ENCODE peak calls at places on chromosome 6, in four cellular contexts. I is stomach, V is GM13977, F is ovary. X is an unnamed sample.

GRCh38 chr6:167276772-167277533 is 14.2 kb upstream of the UNC93A start:
- DNase-seq in F (no peak), I (peak; percentile 18), V (no peak), X (no peak)

GRCh38 chr6:35230950-35231349 is 17.2 kb downstream of the SCUBE3 start:
- DNase-seq in V (no peak), I (peak; percentile 30), F (peak; percentile 38), X (no peak)

GRCh38 chr6:159110013-159110412 is 59.2 kb upstream of the FNDC1 start:
- DNase-seq in I (peak; percentile 31), F (no peak), V (no peak), X (peak; percentile 37)

GRCh38 chr6:119172813-119173212 is 94.3 kb upstream of the FAM184A start:
- DNase-seq in I (no peak), F (no peak), V (no peak), X (no peak)

GRCh38 chr6:72547020-72547419 is 74.8 kb upstream of the KCNQ5 start:
- DNase-seq in I (no peak), F (no peak), V (no peak), X (no peak)

GRCh38 chr6:35469711-35470662 is 1.8 kb downstream of the RPL10A start:
- DNase-seq in V (no peak), F (no peak), I (peak; percentile 39), X (no peak)

GRCh38 chr6:46042355-46042999 is 26.8 kb upstream of the CLIC5 start:
- DNase-seq in F (no peak), I (no peak), V (peak; percentile 39), X (no peak)

GRCh38 chr6:169702640-169703246 is 817 bp downstream of the C6orf120 start:
- DNase-seq in V (no peak), F (no peak), I (peak; percentile 34), X (no peak)

GRCh38 chr6:141203902-141204575 is 928.7 kb upstream of the GJE1 start:
- DNase-seq in V (no peak), I (no peak), F (no peak), X (no peak)

GRCh38 chr6:140107216-140107615 is 732.8 kb upstream of the CITED2 start:
- DNase-seq in I (no peak), V (no peak), F (no peak), X (no peak)

GRCh38 chr6:140101367-140101766 is 726.9 kb upstream of the CITED2 start:
- DNase-seq in V (no peak), I (no peak), F (no peak), X (no peak)

GRCh38 chr6:140101818-140102217 is 727.4 kb upstream of the CITED2 start:
- DNase-seq in F (no peak), I (no peak), V (no peak), X (no peak)

DNA sequence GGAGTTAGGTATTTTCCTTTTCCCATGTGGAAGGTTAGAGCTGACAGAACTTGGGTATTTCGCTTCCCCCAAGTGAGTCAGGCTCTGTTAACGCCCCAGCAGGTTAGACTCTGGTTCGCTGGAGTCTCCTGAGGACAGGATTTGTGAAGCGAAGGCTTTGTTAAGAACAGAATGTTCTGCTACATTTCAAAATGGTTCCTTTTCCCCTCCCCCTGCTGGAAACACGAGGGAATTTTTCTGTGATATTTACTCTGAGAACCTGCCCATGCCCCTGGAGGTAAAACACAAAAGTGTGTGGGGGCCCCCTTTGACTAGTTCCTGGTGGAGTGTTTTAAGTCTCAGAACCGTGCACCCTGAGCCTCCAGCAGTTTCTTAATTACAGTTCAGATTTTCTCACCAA is 731.4 kb upstream of the CITED2 start:
- DNase-seq in F (no peak), I (no peak), V (no peak), X (no peak)
- TF ChIP-seq CTCF in F (no peak), I (no peak), V (no peak), X (peak; percentile 74)

DNA sequence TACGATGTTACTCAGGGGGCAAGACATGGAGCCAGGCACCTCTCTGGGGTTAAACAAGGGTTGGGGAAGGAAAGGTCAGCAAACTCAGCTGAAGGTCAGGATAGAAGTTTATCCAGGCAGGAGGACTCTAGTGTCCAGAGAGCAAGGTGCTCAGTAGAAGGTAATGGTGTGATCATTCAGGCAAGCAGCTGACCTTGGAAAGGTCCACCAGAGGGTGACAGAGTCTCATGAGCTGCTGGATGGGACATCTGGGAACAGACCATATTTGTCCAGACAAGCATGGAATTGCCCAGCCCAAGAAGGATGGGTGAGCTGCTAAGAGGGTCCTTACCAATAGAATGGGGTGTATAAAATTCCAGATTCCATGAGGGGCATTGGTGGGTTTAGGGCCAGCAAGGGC is 89.5 kb downstream of the MAP3K7 start:
- DNase-seq in F (no peak), V (no peak), I (no peak), X (no peak)
- TF ChIP-seq CTCF in F (no peak), V (no peak), I (no peak), X (no peak)

GRCh38 chr6:1312444-1313363 is 806 bp downstream of the FOXQ1 start:
- DNase-seq in I (no peak), V (peak; percentile 50), F (no peak), X (no peak)
- TF ChIP-seq CTCF in I (no peak), V (no peak), F (no peak), X (no peak)

GRCh38 chr6:32240686-32241085 is 16.8 kb upstream of the NOTCH4 start:
- DNase-seq in V (no peak), F (no peak), I (no peak), X (no peak)
- TF ChIP-seq CTCF in V (no peak), F (no peak), I (no peak), X (no peak)

GRCh38 chr6:81547149-81547548 is 205.3 kb downstream of the TENT5A start:
- DNase-seq in V (no peak), F (no peak), I (no peak), X (no peak)
- TF ChIP-seq CTCF in V (no peak), F (no peak), I (no peak), X (no peak)